ENCODE peak calls at places on chromosomes 12 and 14, in six cellular contexts. U is left ventricle myocardium superior; Y is stimulated activated CD4-positive, alpha-beta T cell treated with anti-CD3 and anti-CD28 coated beads, Interleukin-4, amount 100 ng/mL, for 48 hours; K is HuH-7.5; D is LoVo; I is anterior cingulate cortex. Z is an unnamed sample.

GRCh38 chr12:50659690-50660424 is 104.0 kb upstream of the ATF1 start:
- DNase-seq in U (no peak), K (no peak), D (no peak), Y (no peak), I (no peak), Z (no peak)

GRCh38 chr12:54169036-54169435 is 19.7 kb downstream of the SMUG1 start:
- DNase-seq in U (no peak), K (no peak), D (no peak), I (no peak), Y (no peak), Z (no peak)

GRCh38 chr12:13170892-13171490 is 25.5 kb upstream of the EMP1 start:
- DNase-seq in I (no peak), Y (no peak), D (no peak), U (no peak), K (no peak), Z (no peak)

GRCh38 chr12:52398176-52398575 is 8.0 kb downstream of the KRT82 start:
- DNase-seq in D (no peak), U (no peak), I (no peak), Y (no peak), K (no peak), Z (no peak)

GRCh38 chr12:118750666-118751065 is 230.7 kb upstream of the SRRM4 start:
- DNase-seq in I (no peak), U (no peak), D (no peak), K (no peak), Y (no peak), Z (no peak)

GRCh38 chr14:45252356-45253069 is 489 bp downstream of the MIS18BP1 start:
- DNase-seq in K (no peak), I (no peak), D (peak), Y (no peak), U (no peak), Z (no peak)

GRCh38 chr14:60170948-60171347 is 5.8 kb upstream of the DHRS7 start:
- DNase-seq in Y (no peak), I (no peak), K (no peak), U (no peak), D (no peak), Z (no peak)

GRCh38 chr12:24561882-24562760 is 386.8 kb downstream of the BCAT1 start:
- DNase-seq in Y (no peak), I (peak), U (peak), K (peak), D (no peak), Z (peak)

GRCh38 chr14:99671230-99672224 is 12.6 kb upstream of the CYP46A1 start:
- DNase-seq in Y (no peak), D (no peak), K (no peak), U (no peak), I (peak), Z (no peak)

GRCh38 chr12:94267907-94268575 is 119.7 kb downstream of the PLXNC1 start:
- DNase-seq in D (no peak), K (no peak), I (no peak), U (no peak), Y (no peak), Z (no peak)

GRCh38 chr12:88895634-88896033 is 315.4 kb upstream of the KITLG start:
- DNase-seq in I (no peak), Y (no peak), D (no peak), U (no peak), K (no peak), Z (no peak)

GRCh38 chr12:46751173-46751572 is 74.6 kb downstream of the SLC38A4 start:
- DNase-seq in K (no peak), U (no peak), I (no peak), Y (no peak), D (no peak), Z (no peak)

GRCh38 chr12:117875652-117876491 is 92.9 kb downstream of the KSR2 start:
- DNase-seq in Y (peak), I (peak), K (no peak), D (no peak), U (no peak), Z (no peak)

GRCh38 chr14:48703728-48704467 is 882.3 kb downstream of the RPS29 start:
- DNase-seq in I (peak), U (no peak), Y (no peak), D (no peak), K (no peak), Z (no peak)

GRCh38 chr12:58954002-58954401 is 33.7 kb upstream of the LRIG3 start:
- DNase-seq in U (no peak), I (no peak), K (no peak), Y (no peak), D (no peak), Z (no peak)

GRCh38 chr12:42288544-42288943 is 37.4 kb downstream of the ZCRB1 start:
- DNase-seq in I (no peak), Y (no peak), D (no peak), K (no peak), U (no peak), Z (no peak)

GRCh38 chr12:67774983-67775587 is 126.5 kb downstream of the DYRK2 start:
- DNase-seq in K (no peak), D (no peak), I (no peak), Y (no peak), U (no peak), Z (no peak)

GRCh38 chr12:12336049-12336411 is 14.0 kb downstream of the MANSC1 start:
- DNase-seq in K (no peak), D (no peak), U (no peak), I (no peak), Y (no peak), Z (no peak)

GRCh38 chr12:103840399-103840880 is 594 bp downstream of the NT5DC3 start:
- DNase-seq in Y (peak), U (peak), D (no peak), K (no peak), I (no peak), Z (peak)

GRCh38 chr12:1927751-1928351 is 9.4 kb upstream of the CACNA2D4 start:
- DNase-seq in Y (no peak), D (no peak), U (peak), I (no peak), K (no peak), Z (no peak)

GRCh38 chr14:95832012-95832411 is 44.6 kb upstream of the TUNAR start:
- DNase-seq in I (no peak), U (no peak), Y (no peak), D (no peak), K (no peak), Z (no peak)

GRCh38 chr12:4506870-4507269 is 31.8 kb upstream of the RAD51AP1 start:
- DNase-seq in I (no peak), U (no peak), K (no peak), Y (no peak), D (no peak), Z (peak)

GRCh38 chr12:14454098-14454907 is 88.8 kb downstream of the ATF7IP start:
- DNase-seq in K (peak), D (peak), U (no peak), Y (no peak), I (no peak), Z (peak)

GRCh38 chr14:95442633-95443021 is 73.8 kb downstream of the SYNE3 start:
- DNase-seq in I (peak), K (peak), Y (peak), U (peak), D (peak), Z (peak)

GRCh38 chr12:111905502-111905901 is 63.5 kb downstream of the MAPKAPK5 start:
- DNase-seq in D (no peak), I (no peak), K (no peak), U (no peak), Y (no peak), Z (no peak)

GRCh38 chr14:99038401-99038800 is 233.6 kb downstream of the BCL11B start:
- DNase-seq in K (no peak), Y (no peak), D (no peak), U (no peak), I (no peak), Z (no peak)

GRCh38 chr12:126588586-126589249 is 1523.5 kb downstream of the AACS start:
- DNase-seq in Y (no peak), K (no peak), U (no peak), I (no peak), D (no peak), Z (no peak)

GRCh38 chr12:127106723-127107122 is 1160.2 kb upstream of the TMEM132C start:
- DNase-seq in Y (no peak), D (no peak), U (no peak), I (no peak), K (no peak), Z (no peak)

GRCh38 chr12:31201382-31201781 is 124.6 kb downstream of the SINHCAF start:
- DNase-seq in I (no peak), K (no peak), Y (no peak), D (no peak), U (no peak), Z (no peak)

GRCh38 chr12:124510301-124510970 is 57.0 kb downstream of the NCOR2 start:
- DNase-seq in I (peak), D (no peak), Y (no peak), K (no peak), U (no peak), Z (no peak)